ENCODE peak calls at places on chromosomes 5 and 9, in ten cellular contexts. F, G, U, R, C, E, D, H, L and M are unnamed samples.
A peak's percentile ranks its signal among the peaks of the same experiment; 100 is the strongest.

GRCh38 chr9:129131300-129132145 is 20.3 kb downstream of the PTPA start:
- DNase-seq in E (peak; percentile 88), U (peak; percentile 25), R (peak; percentile 93), H (peak; percentile 86), L (no peak), F (peak; percentile 61), G (peak; percentile 78), D (peak; percentile 65), C (peak; percentile 87), M (no peak)

GRCh38 chr5:180111273-180111695 is 39.7 kb upstream of the RNF130 start:
- DNase-seq in U (no peak), H (no peak), C (no peak), D (no peak), L (no peak), E (no peak), G (no peak), R (peak; percentile 48), F (no peak), M (no peak)

GRCh38 chr5:91283899-91284298 is 99.2 kb downstream of the ARRDC3 start:
- DNase-seq in R (no peak), E (no peak), G (no peak), C (no peak), U (no peak), H (no peak), F (no peak), D (no peak), L (no peak), M (no peak)

GRCh38 chr5:54861212-54861894 is 124.0 kb downstream of the ESM1 start:
- DNase-seq in L (no peak), D (no peak), G (no peak), R (no peak), U (no peak), H (no peak), F (no peak), E (no peak), C (no peak), M (no peak)

GRCh38 chr5:77644443-77645157 is 6.1 kb upstream of the OTP start:
- DNase-seq in F (no peak), R (no peak), E (no peak), H (no peak), G (no peak), U (no peak), D (no peak), L (no peak), C (no peak), M (no peak)

GRCh38 chr5:171365351-171365750 is 22.3 kb upstream of the NPM1 start:
- DNase-seq in E (no peak), D (peak; percentile 13), U (no peak), R (peak; percentile 8), F (no peak), C (no peak), G (no peak), L (no peak), H (no peak), M (no peak)

GRCh38 chr9:130333041-130334040 is 67.8 kb downstream of the HMCN2 start:
- DNase-seq in D (no peak), G (no peak), F (no peak), R (no peak), U (no peak), C (no peak), L (no peak), H (no peak), E (no peak), M (no peak)

GRCh38 chr9:97904725-97905124 is 17.6 kb downstream of the TRMO start:
- DNase-seq in L (no peak), E (no peak), F (peak; percentile 43), U (no peak), H (no peak), R (no peak), G (no peak), D (no peak), C (peak; percentile 36), M (no peak)

GRCh38 chr5:87885727-87886126 is 382.9 kb downstream of the TMEM161B start:
- DNase-seq in H (no peak), G (no peak), U (no peak), D (no peak), C (no peak), L (no peak), R (no peak), F (no peak), E (no peak), M (no peak)

GRCh38 chr5:179769796-179770195 is 24.0 kb upstream of the LTC4S start:
- DNase-seq in F (no peak), H (no peak), D (no peak), G (no peak), C (no peak), U (no peak), E (no peak), L (no peak), R (no peak), M (no peak)

GRCh38 chr5:39376293-39376714 is 12.0 kb upstream of the C9 start:
- DNase-seq in H (no peak), L (peak; percentile 63), G (no peak), E (no peak), C (peak; percentile 9), R (no peak), F (no peak), D (peak; percentile 67), U (no peak), M (no peak)